ENCODE peak calls at places on chromosomes 13 and 19, in nine cellular contexts. One of them, this sample, is unnamed.

GRCh38 chr19:4676955-4677731 is 7.0 kb upstream of the MYDGF start:
- DNase-seq in GOT3: no peak
- DNase-seq in frontal cortex: no peak
- DNase-seq in activated naive CD4-positive, alpha-beta T cell treated with Interleukin-2 at 50 U/mL for 16 hours: peak
- DNase-seq in tibial nerve: no peak
- DNase-seq in progenitor cell of endocrine pancreas: no peak
- DNase-seq in Daoy: peak
- DNase-seq in astrocyte of the hippocampus: peak
- DNase-seq in PC-3: peak
- DNase-seq in this sample: no peak

GRCh38 chr19:55340784-55341147 is 1.1 kb downstream of the KMT5C start:
- DNase-seq in GOT3: no peak
- DNase-seq in frontal cortex: peak
- DNase-seq in activated naive CD4-positive, alpha-beta T cell treated with Interleukin-2 at 50 U/mL for 16 hours: no peak
- DNase-seq in tibial nerve: no peak
- DNase-seq in progenitor cell of endocrine pancreas: peak
- DNase-seq in Daoy: peak
- DNase-seq in astrocyte of the hippocampus: peak
- DNase-seq in PC-3: no peak
- DNase-seq in this sample: no peak

GRCh38 chr13:42039946-42040729 is 8.3 kb upstream of the DGKH start:
- DNase-seq in GOT3: peak
- DNase-seq in frontal cortex: peak
- DNase-seq in activated naive CD4-positive, alpha-beta T cell treated with Interleukin-2 at 50 U/mL for 16 hours: peak
- DNase-seq in tibial nerve: peak
- DNase-seq in progenitor cell of endocrine pancreas: peak
- DNase-seq in Daoy: peak
- DNase-seq in astrocyte of the hippocampus: peak
- DNase-seq in PC-3: peak
- DNase-seq in this sample: peak

GRCh38 chr19:30539981-30540380 is 167.8 kb downstream of the ZNF536 start:
- DNase-seq in GOT3: no peak
- DNase-seq in frontal cortex: no peak
- DNase-seq in activated naive CD4-positive, alpha-beta T cell treated with Interleukin-2 at 50 U/mL for 16 hours: no peak
- DNase-seq in tibial nerve: no peak
- DNase-seq in progenitor cell of endocrine pancreas: no peak
- DNase-seq in Daoy: no peak
- DNase-seq in astrocyte of the hippocampus: no peak
- DNase-seq in PC-3: no peak
- DNase-seq in this sample: no peak

GRCh38 chr19:29605653-29606419 is at the start of gene POP4:
- DNase-seq in GOT3: peak
- DNase-seq in frontal cortex: peak
- DNase-seq in activated naive CD4-positive, alpha-beta T cell treated with Interleukin-2 at 50 U/mL for 16 hours: peak
- DNase-seq in tibial nerve: peak
- DNase-seq in progenitor cell of endocrine pancreas: peak
- DNase-seq in Daoy: peak
- DNase-seq in astrocyte of the hippocampus: peak
- DNase-seq in PC-3: peak
- DNase-seq in this sample: peak

GRCh38 chr19:53961523-53962345 is 1.0 kb upstream of the CACNG8 start:
- DNase-seq in GOT3: no peak
- DNase-seq in frontal cortex: no peak
- DNase-seq in activated naive CD4-positive, alpha-beta T cell treated with Interleukin-2 at 50 U/mL for 16 hours: no peak
- DNase-seq in tibial nerve: no peak
- DNase-seq in progenitor cell of endocrine pancreas: no peak
- DNase-seq in Daoy: peak
- DNase-seq in astrocyte of the hippocampus: peak
- DNase-seq in PC-3: no peak
- DNase-seq in this sample: no peak

GRCh38 chr13:100454876-100455275 is 133.7 kb downstream of the GGACT start:
- DNase-seq in GOT3: no peak
- DNase-seq in frontal cortex: no peak
- DNase-seq in activated naive CD4-positive, alpha-beta T cell treated with Interleukin-2 at 50 U/mL for 16 hours: no peak
- DNase-seq in tibial nerve: no peak
- DNase-seq in progenitor cell of endocrine pancreas: no peak
- DNase-seq in Daoy: peak
- DNase-seq in astrocyte of the hippocampus: peak
- DNase-seq in PC-3: peak
- DNase-seq in this sample: no peak

GRCh38 chr19:38162632-38163031 is 61.4 kb downstream of the DPF1 start:
- DNase-seq in GOT3: no peak
- DNase-seq in frontal cortex: no peak
- DNase-seq in activated naive CD4-positive, alpha-beta T cell treated with Interleukin-2 at 50 U/mL for 16 hours: no peak
- DNase-seq in tibial nerve: no peak
- DNase-seq in progenitor cell of endocrine pancreas: no peak
- DNase-seq in Daoy: no peak
- DNase-seq in astrocyte of the hippocampus: no peak
- DNase-seq in PC-3: no peak
- DNase-seq in this sample: no peak

GRCh38 chr13:99465454-99465853 is 35.8 kb upstream of the TM9SF2 start:
- DNase-seq in GOT3: no peak
- DNase-seq in frontal cortex: no peak
- DNase-seq in activated naive CD4-positive, alpha-beta T cell treated with Interleukin-2 at 50 U/mL for 16 hours: no peak
- DNase-seq in tibial nerve: no peak
- DNase-seq in progenitor cell of endocrine pancreas: no peak
- DNase-seq in Daoy: no peak
- DNase-seq in astrocyte of the hippocampus: no peak
- DNase-seq in PC-3: no peak
- DNase-seq in this sample: no peak

This sample was measured in T-helper 2 cell treated with Interferon-gamma antibody and Interleukin-4, amounts not matched to agents 5 μg/mL and 100 μg/mL, for 36 hours.